ENCODE peak calls at places on chromosomes 12 and 14, in nine cellular contexts. J, P, S, O, M, A, Y, E and X are unnamed samples.

GRCh38 chr12:44589697-44590096 is 286.4 kb downstream of the NELL2 start:
- DNase-seq in J (no peak), P (peak), S (no peak), O (no peak), M (no peak), A (no peak), Y (no peak), E (no peak), X (no peak)

GRCh38 chr14:70920608-70921007 is 13.3 kb downstream of the PCNX1 start:
- DNase-seq in J (no peak), P (no peak), S (no peak), O (no peak), M (no peak), A (no peak), Y (no peak), E (no peak), X (no peak)

GRCh38 chr12:104168596-104168995 is 30.6 kb upstream of the NFYB start:
- DNase-seq in J (no peak), P (no peak), S (no peak), O (no peak), M (no peak), A (no peak), Y (no peak), E (no peak), X (no peak)

GRCh38 chr12:84741727-84742126 is 170.9 kb downstream of the SLC6A15 start:
- DNase-seq in J (no peak), P (no peak), S (no peak), O (no peak), M (no peak), A (no peak), Y (no peak), E (no peak), X (no peak)

GRCh38 chr12:21941522-21942376 is 523 bp upstream of the ABCC9 start:
- DNase-seq in J (peak), P (peak), S (no peak), O (no peak), M (peak), A (peak), Y (peak), E (no peak), X (no peak)

GRCh38 chr14:22448035-22448904 is 140.8 kb downstream of the DAD1 start:
- DNase-seq in J (no peak), P (no peak), S (no peak), O (peak), M (no peak), A (no peak), Y (no peak), E (peak), X (no peak)

GRCh38 chr12:132610051-132610759 is at the start of gene LRCOL1:
- DNase-seq in J (no peak), P (no peak), S (no peak), O (no peak), M (peak), A (peak), Y (no peak), E (no peak), X (no peak)

GRCh38 chr14:78970677-78971076 is 800.5 kb downstream of the NRXN3 start:
- DNase-seq in J (no peak), P (no peak), S (peak), O (no peak), M (no peak), A (no peak), Y (no peak), E (no peak), X (no peak)

GRCh38 chr12:27003421-27004311 is 10.5 kb downstream of the TM7SF3 start:
- DNase-seq in J (no peak), P (no peak), S (no peak), O (no peak), M (no peak), A (no peak), Y (no peak), E (no peak), X (no peak)

GRCh38 chr14:73242274-73242960 is 5.1 kb downstream of the PAPLN start:
- DNase-seq in J (no peak), P (no peak), S (no peak), O (no peak), M (peak), A (peak), Y (no peak), E (no peak), X (no peak)

GRCh38 chr14:26636571-26636970 is 38.7 kb upstream of the NOVA1 start:
- DNase-seq in J (no peak), P (no peak), S (no peak), O (no peak), M (no peak), A (no peak), Y (no peak), E (no peak), X (no peak)

GRCh38 chr14:93113678-93114067 is 2.1 kb downstream of the ITPK1 start:
- DNase-seq in J (peak), P (no peak), S (no peak), O (no peak), M (no peak), A (peak), Y (no peak), E (no peak), X (no peak)

GRCh38 chr14:53979747-53980642 is 23.4 kb upstream of the BMP4 start:
- DNase-seq in J (peak), P (peak), S (no peak), O (no peak), M (no peak), A (peak), Y (peak), E (no peak), X (no peak)

GRCh38 chr14:51398898-51399297 is 158.9 kb downstream of the TMX1 start:
- DNase-seq in J (no peak), P (peak), S (no peak), O (no peak), M (no peak), A (no peak), Y (no peak), E (no peak), X (no peak)

GRCh38 chr12:131609762-131610161 is 101.1 kb upstream of the SFSWAP start:
- DNase-seq in J (no peak), P (no peak), S (no peak), O (no peak), M (no peak), A (no peak), Y (no peak), E (no peak), X (no peak)

GRCh38 chr14:58151701-58152568 is at the start of gene ARMH4:
- DNase-seq in J (peak), P (peak), S (peak), O (peak), M (peak), A (peak), Y (peak), E (peak), X (peak)

GRCh38 chr14:36656769-36657408 is 4.8 kb upstream of the PAX9 start:
- DNase-seq in J (peak), P (no peak), S (no peak), O (no peak), M (no peak), A (no peak), Y (no peak), E (no peak), X (no peak)

GRCh38 chr12:109778684-109779083 is 54.5 kb downstream of the TRPV4 start:
- DNase-seq in J (no peak), P (no peak), S (no peak), O (no peak), M (no peak), A (no peak), Y (no peak), E (no peak), X (no peak)

GRCh38 chr12:26740348-26740747 is 92.6 kb downstream of the ITPR2 start:
- DNase-seq in J (no peak), P (no peak), S (no peak), O (no peak), M (no peak), A (no peak), Y (no peak), E (no peak), X (no peak)

GRCh38 chr12:94336201-94336915 is 123.3 kb downstream of the CEP83 start:
- DNase-seq in J (no peak), P (no peak), S (no peak), O (no peak), M (no peak), A (no peak), Y (no peak), E (no peak), X (no peak)

GRCh38 chr12:122473543-122474323 is 27.0 kb downstream of the ZCCHC8 start:
- DNase-seq in J (no peak), P (peak), S (no peak), O (no peak), M (no peak), A (no peak), Y (no peak), E (no peak), X (no peak)

GRCh38 chr12:26028953-26029740 is 70.7 kb downstream of the RASSF8 start:
- DNase-seq in J (no peak), P (peak), S (no peak), O (no peak), M (no peak), A (peak), Y (no peak), E (no peak), X (peak)

GRCh38 chr14:85532981-85533820 is 3.3 kb downstream of the FLRT2 start:
- DNase-seq in J (peak), P (peak), S (peak), O (no peak), M (peak), A (peak), Y (peak), E (no peak), X (peak)

GRCh38 chr12:125081427-125081826 is 16.2 kb downstream of the AACS start:
- DNase-seq in J (no peak), P (no peak), S (peak), O (no peak), M (no peak), A (no peak), Y (no peak), E (no peak), X (no peak)

GRCh38 chr14:81066672-81067071 is 111.3 kb downstream of the TSHR start:
- DNase-seq in J (no peak), P (no peak), S (no peak), O (no peak), M (no peak), A (no peak), Y (no peak), E (no peak), X (no peak)

GRCh38 chr14:80940146-80940545 is 1.4 kb downstream of the CEP128 start:
- DNase-seq in J (no peak), P (peak), S (no peak), O (no peak), M (no peak), A (no peak), Y (no peak), E (no peak), X (no peak)

GRCh38 chr14:99502989-99503421 is 21.8 kb downstream of the CCNK start:
- DNase-seq in J (peak), P (no peak), S (no peak), O (no peak), M (no peak), A (no peak), Y (no peak), E (no peak), X (no peak)

GRCh38 chr12:92466391-92467305 is 236.1 kb upstream of the PLEKHG7 start:
- DNase-seq in J (peak), P (peak), S (no peak), O (no peak), M (no peak), A (no peak), Y (peak), E (peak), X (peak)

GRCh38 chr12:28331130-28331529 is 140.9 kb downstream of the CCDC91 start:
- DNase-seq in J (no peak), P (peak), S (no peak), O (no peak), M (no peak), A (no peak), Y (no peak), E (no peak), X (no peak)

GRCh38 chr14:35338731-35339405 is 46.7 kb downstream of the PSMA6 start:
- DNase-seq in J (no peak), P (no peak), S (no peak), O (no peak), M (no peak), A (no peak), Y (no peak), E (no peak), X (peak)

GRCh38 chr12:89690925-89691324 is 17.7 kb downstream of the ATP2B1 start:
- DNase-seq in J (no peak), P (peak), S (no peak), O (no peak), M (no peak), A (no peak), Y (no peak), E (no peak), X (no peak)

GRCh38 chr12:4287325-4288290 is 14.0 kb downstream of the CCND2 start:
- DNase-seq in J (peak), P (peak), S (no peak), O (no peak), M (no peak), A (no peak), Y (no peak), E (no peak), X (no peak)

GRCh38 chr14:65476290-65476941 is 63.9 kb downstream of the FUT8 start:
- DNase-seq in J (no peak), P (no peak), S (no peak), O (no peak), M (no peak), A (no peak), Y (no peak), E (no peak), X (no peak)